ENCODE peak calls at places on chromosomes 4 and X, in four cellular contexts. B, K, L and F are unnamed samples.

GRCh38 chr4:130077275-130077674 is 981.3 kb downstream of the C4orf33 start:
- DNase-seq in B (no peak), K (peak; percentile 12), L (no peak), F (no peak)

GRCh38 chrX:118577041-118577440 is 81.4 kb downstream of the DOCK11 start:
- DNase-seq in L (no peak), K (no peak), B (no peak), F (no peak)

GRCh38 chr4:81457345-81457744 is 14.4 kb downstream of the RASGEF1B start:
- DNase-seq in K (no peak), B (no peak), L (no peak), F (no peak)

GRCh38 chrX:139889760-139890159 is 43.1 kb downstream of the ATP11C start:
- DNase-seq in B (no peak), K (no peak), L (no peak), F (peak; percentile 38)

GRCh38 chr4:95510145-95510544 is 38.6 kb downstream of the UNC5C start:
- DNase-seq in B (no peak), K (no peak), L (no peak), F (no peak)

GRCh38 chr4:140755811-140756291 is 334 bp downstream of the TBC1D9 start:
- DNase-seq in B (peak; percentile 48), L (no peak), K (peak; percentile 43), F (peak; percentile 75)

GRCh38 chr4:6910340-6910959 is 824 bp downstream of the TBC1D14 start:
- DNase-seq in L (no peak), B (no peak), K (no peak), F (peak; percentile 58)

GRCh38 chr4:55830741-55831140 is 11.2 kb downstream of the EXOC1L start:
- DNase-seq in L (no peak), B (no peak), K (no peak), F (no peak)

GRCh38 chr4:128525939-128526630 is 238.5 kb upstream of the PGRMC2 start:
- DNase-seq in B (no peak), K (peak; percentile 59), L (no peak), F (peak; percentile 57)

GRCh38 chrX:16853537-16853936 is 16.6 kb downstream of the RBBP7 start:
- DNase-seq in B (no peak), L (no peak), K (no peak), F (no peak)

GRCh38 chrX:73131877-73132276 is 52.6 kb upstream of the PABPC1L2A start:
- DNase-seq in B (no peak), L (no peak), K (no peak), F (no peak)

GRCh38 chr4:55768291-55768690 is 51.3 kb upstream of the EXOC1L start:
- DNase-seq in B (peak; percentile 45), K (peak; percentile 61), L (peak; percentile 15), F (peak; percentile 95)

GRCh38 chr4:1799364-1799996 is 6.4 kb downstream of the FGFR3 start:
- DNase-seq in L (no peak), B (no peak), K (no peak), F (no peak)

GRCh38 chr4:164615964-164616363 is 138.0 kb upstream of the SMIM31 start:
- DNase-seq in B (no peak), L (no peak), K (no peak), F (no peak)

GRCh38 chr4:149176019-149176418 is 639.6 kb downstream of the IQCM start:
- DNase-seq in B (peak; percentile 51), K (no peak), L (no peak), F (peak; percentile 39)

GRCh38 chr4:125393825-125394224 is 79.1 kb downstream of the FAT4 start:
- DNase-seq in K (no peak), L (no peak), B (no peak), F (peak; percentile 61)

GRCh38 chrX:41238543-41238942 is 95.4 kb upstream of the DDX3X start:
- DNase-seq in K (no peak), L (no peak), B (no peak), F (peak; percentile 54)

GRCh38 chr4:34293459-34293858 is 1950.9 kb downstream of the ARAP2 start:
- DNase-seq in B (no peak), K (no peak), L (no peak), F (no peak)

DNA sequence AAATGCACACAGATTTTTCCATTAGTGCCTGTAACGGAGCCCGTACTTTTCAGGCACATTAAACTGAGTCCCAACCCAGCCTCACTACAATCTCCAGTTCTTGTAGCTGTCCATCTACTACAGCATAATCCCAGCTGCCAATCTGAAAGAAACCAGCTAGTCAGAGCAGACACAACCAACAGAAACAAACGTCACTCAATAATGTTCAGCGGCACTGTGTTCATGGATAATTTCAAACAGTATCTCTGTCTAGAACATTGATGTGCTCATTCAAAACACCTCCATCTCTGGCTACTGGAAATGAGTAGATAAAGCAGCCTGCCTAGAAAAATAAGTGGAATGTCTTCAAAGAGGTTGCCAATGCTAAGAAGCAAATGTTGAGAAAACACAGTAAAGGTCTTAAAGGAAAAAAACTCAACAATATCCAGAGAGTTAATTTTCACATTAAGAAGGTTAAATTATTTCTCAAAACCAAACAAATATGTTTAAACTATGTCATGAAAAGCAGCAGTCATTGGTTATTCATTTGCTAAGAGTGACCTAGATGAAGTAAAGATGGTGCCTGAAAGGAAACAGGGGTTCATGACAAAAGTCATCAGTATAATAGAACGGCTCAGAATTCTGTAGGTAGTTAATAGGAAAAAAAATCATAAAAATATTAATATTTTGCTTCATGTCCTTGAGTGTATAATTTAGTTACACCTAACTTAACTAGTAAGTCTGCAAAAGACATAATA is 245.1 kb upstream of the MAB21L2 start:
- DNase-seq in B (no peak), K (no peak), L (no peak), F (no peak)
- H4K8ac ChIP-seq in B (no peak overlapping the region), K (no peak overlapping the region), L (no peak overlapping the region), F (no peak overlapping the region)

DNA sequence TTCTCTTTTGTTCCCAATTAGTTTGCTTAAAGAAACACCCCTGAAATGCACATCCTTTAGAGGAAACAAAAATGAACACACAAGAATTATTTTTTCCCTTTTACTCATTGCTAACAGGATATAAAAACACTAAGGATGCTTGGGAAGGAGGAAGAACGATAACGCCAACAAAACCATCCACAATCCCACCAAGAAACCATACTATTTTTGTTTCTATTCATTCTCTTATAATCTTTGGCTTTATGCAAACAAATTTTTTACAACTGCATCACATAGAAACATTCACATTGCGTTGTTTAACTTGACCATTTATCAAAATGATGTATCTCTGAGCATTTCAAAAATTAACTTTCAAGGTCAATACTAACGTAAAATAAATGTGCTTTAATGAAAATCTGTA is 12.0 kb downstream of the APBB2 start:
- DNase-seq in B (no peak), L (no peak), K (no peak), F (no peak)
- H3K79me2 ChIP-seq in B (no peaks in the 10 kb centered on the region), L (peaks cover 9% of the 10 kb centered on the region), K (peaks cover 4% of the 10 kb centered on the region), F (peaks cover 28% of the 10 kb centered on the region)

GRCh38 chr4:89752932-89753598 is 83.9 kb downstream of the SNCA start:
- DNase-seq in B (no peak), L (no peak), K (no peak), F (peak; percentile 31)
- H3K4me2 ChIP-seq in B (no peak overlapping the region), L (no peak overlapping the region), K (no peak overlapping the region), F (no peak overlapping the region)

DNA sequence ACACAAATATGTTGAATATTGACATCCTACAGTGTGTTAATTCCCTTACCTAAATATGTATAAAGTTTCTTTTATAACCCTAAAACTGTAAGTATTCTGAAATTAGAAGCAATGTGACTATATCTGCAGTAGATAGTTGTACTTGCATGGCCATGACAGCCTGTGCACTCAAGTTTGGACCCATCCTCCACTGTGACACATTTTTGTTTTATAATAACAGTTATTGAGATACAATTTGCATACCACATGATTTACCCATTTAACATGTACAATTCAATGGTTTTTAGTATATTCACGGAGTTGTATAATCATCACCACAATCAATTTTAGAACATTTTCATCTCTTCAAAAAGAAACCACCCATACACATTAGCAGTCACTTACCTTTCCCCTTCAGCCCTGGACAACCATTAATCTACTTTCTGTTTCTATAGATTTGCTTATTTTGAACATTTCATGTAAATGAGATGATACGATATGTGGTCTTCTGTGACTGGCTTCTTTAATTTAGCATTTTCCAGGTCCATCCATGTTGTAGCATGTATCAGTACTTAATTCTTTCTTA is 29.6 kb downstream of the HERC3 start:
- DNase-seq in K (no peak), L (no peak), B (no peak), F (no peak)
- H4K8ac ChIP-seq in K (no peak overlapping the region), L (no peak overlapping the region), B (no peak overlapping the region), F (no peak overlapping the region)

GRCh38 chrX:81304545-81304944 is 102.6 kb downstream of the SH3BGRL start:
- DNase-seq in B (no peak), L (no peak), K (no peak), F (no peak)

GRCh38 chrX:81308086-81308852 is 106.4 kb downstream of the SH3BGRL start:
- DNase-seq in K (no peak), L (no peak), B (no peak), F (no peak)

GRCh38 chrX:81301877-81302276 is 100.0 kb downstream of the SH3BGRL start:
- DNase-seq in K (no peak), L (no peak), B (no peak), F (peak; percentile 35)

GRCh38 chrX:81305240-81305639 is 103.3 kb downstream of the SH3BGRL start:
- DNase-seq in K (no peak), L (no peak), B (no peak), F (no peak)
- H3K79me2 ChIP-seq in K (no peaks in the 10 kb centered on the region), L (no peaks in the 10 kb centered on the region), B (no peaks in the 10 kb centered on the region), F (no peaks in the 10 kb centered on the region)